ENCODE peak calls at places on chromosomes 7 and 10, in five cellular contexts. V, H, P, X and G are unnamed samples.

GRCh38 chr10:78025685-78026364 is 3.5 kb downstream of the POLR3A start:
- DNase-seq in V (no peak), H (no peak), P (peak; percentile 45), X (peak; percentile 23), G (peak; percentile 85)

GRCh38 chr7:77393261-77393660 is 22.9 kb downstream of the GSAP start:
- DNase-seq in V (no peak), H (no peak), P (no peak), X (no peak), G (no peak)

GRCh38 chr7:140304071-140304799 is 94.1 kb downstream of the SLC37A3 start:
- DNase-seq in V (peak; percentile 23), H (no peak), P (no peak), X (peak; percentile 6), G (no peak)

GRCh38 chr10:128058106-128058745 is 68.0 kb downstream of the MKI67 start:
- DNase-seq in V (no peak), H (no peak), P (no peak), X (no peak), G (peak; percentile 13)

GRCh38 chr7:26534649-26535482 is 243.2 kb downstream of the SNX10 start:
- DNase-seq in V (no peak), H (peak; percentile 96), P (no peak), X (no peak), G (no peak)

GRCh38 chr10:52951819-52952218 is 179.2 kb upstream of the MBL2 start:
- DNase-seq in V (peak; percentile 8), H (no peak), P (peak; percentile 15), X (no peak), G (no peak)

GRCh38 chr7:35260254-35260653 is 6.4 kb upstream of the TBX20 start:
- DNase-seq in V (no peak), H (no peak), P (no peak), X (no peak), G (no peak)

GRCh38 chr7:151844828-151845200 is 32.1 kb downstream of the PRKAG2 start:
- DNase-seq in V (no peak), H (no peak), P (no peak), X (no peak), G (no peak)

GRCh38 chr10:58695022-58695421 is 182.3 kb downstream of the BICC1 start:
- DNase-seq in V (no peak), H (no peak), P (no peak), X (no peak), G (no peak)

GRCh38 chr7:130189281-130189782 is 15.9 kb downstream of the TMEM209 start:
- DNase-seq in V (no peak), H (no peak), P (no peak), X (peak; percentile 83), G (no peak)

GRCh38 chr7:479948-480499 is 39.6 kb downstream of the PDGFA start:
- DNase-seq in V (no peak), H (no peak), P (no peak), X (no peak), G (no peak)

GRCh38 chr7:91559947-91560346 is 295.7 kb downstream of the FZD1 start:
- DNase-seq in V (no peak), H (no peak), P (no peak), X (no peak), G (no peak)

GRCh38 chr10:131899695-131900349 is 986 bp upstream of the PPP2R2D start:
- DNase-seq in V (peak; percentile 57), H (no peak), P (no peak), X (no peak), G (no peak)

GRCh38 chr7:14834456-14834855 is 68.1 kb downstream of the DGKB start:
- DNase-seq in V (no peak), H (no peak), P (peak; percentile 4), X (peak; percentile 93), G (no peak)

GRCh38 chr10:35216303-35216905 is 89.8 kb downstream of the CREM start:
- DNase-seq in V (peak; percentile 73), H (no peak), P (no peak), X (no peak), G (no peak)

GRCh38 chr7:92722541-92722940 is 113.8 kb downstream of the CDK6 start:
- DNase-seq in V (no peak), H (no peak), P (no peak), X (no peak), G (no peak)

GRCh38 chr10:49679480-49679893 is at the start of gene C10orf53:
- DNase-seq in V (no peak), H (no peak), P (peak; percentile 78), X (peak; percentile 32), G (peak; percentile 71)

GRCh38 chr10:62036186-62037081 is 134.9 kb downstream of the ARID5B start:
- DNase-seq in V (no peak), H (no peak), P (no peak), X (no peak), G (peak; percentile 66)

GRCh38 chr7:35349001-35349400 is 95.1 kb upstream of the TBX20 start:
- DNase-seq in V (no peak), H (no peak), P (no peak), X (no peak), G (no peak)

GRCh38 chr10:15725603-15726002 is 5.9 kb upstream of the ITGA8 start:
- DNase-seq in V (peak; percentile 79), H (no peak), P (peak; percentile 76), X (peak; percentile 72), G (peak; percentile 93)